ENCODE peak calls at places on chromosomes 5 and 9, in six cellular contexts. N, L, E, J, V and H are unnamed samples.

GRCh38 chr5:4411664-4412063 is 728.5 kb upstream of the ADAMTS16 start:
- DNase-seq in E (no peak), N (no peak), J (no peak), V (no peak), L (no peak), H (no peak)

GRCh38 chr5:79464695-79465332 is 49.1 kb downstream of the HOMER1 start:
- DNase-seq in N (peak), E (no peak), L (peak), J (no peak), V (no peak), H (no peak)

GRCh38 chr5:11214851-11215250 is 453.8 kb upstream of the DAP start:
- DNase-seq in N (no peak), L (no peak), E (no peak), V (no peak), J (no peak), H (no peak)

GRCh38 chr9:4741365-4742031 is 496 bp upstream of the AK3 start:
- DNase-seq in V (no peak), L (peak), J (no peak), E (peak), N (no peak), H (peak)

GRCh38 chr9:91680129-91680528 is 256.5 kb upstream of the NFIL3 start:
- DNase-seq in L (no peak), J (no peak), N (no peak), E (no peak), V (no peak), H (no peak)

GRCh38 chr9:91422832-91423711 is 560 bp downstream of the NFIL3 start:
- DNase-seq in V (no peak), L (peak), J (peak), N (peak), E (peak), H (no peak)

GRCh38 chr5:141515946-141516647 is 27.2 kb downstream of the PCDHGC5 start:
- DNase-seq in L (no peak), E (no peak), N (no peak), V (no peak), J (no peak), H (no peak)

GRCh38 chr9:93080406-93080805 is 15.6 kb upstream of the CARD19 start:
- DNase-seq in J (no peak), N (no peak), V (no peak), L (no peak), E (peak), H (no peak)

GRCh38 chr5:164204338-164204946 is 699.0 kb downstream of the MAT2B start:
- DNase-seq in J (no peak), V (no peak), E (no peak), L (no peak), N (no peak), H (no peak)

GRCh38 chr5:141875795-141876627 is 2.2 kb downstream of the PCDH1 start:
- DNase-seq in V (no peak), E (no peak), L (no peak), J (no peak), N (no peak), H (no peak)

GRCh38 chr5:127805448-127805847 is 102.3 kb downstream of the CCDC192 start:
- DNase-seq in L (no peak), E (no peak), N (no peak), V (no peak), J (no peak), H (no peak)

GRCh38 chr5:160742446-160742845 is 109.6 kb downstream of the ATP10B start:
- DNase-seq in J (no peak), E (no peak), V (no peak), L (no peak), N (no peak), H (no peak)

GRCh38 chr9:18061332-18061731 is 412.6 kb upstream of the ADAMTSL1 start:
- DNase-seq in L (no peak), N (no peak), E (no peak), J (no peak), V (no peak), H (no peak)

GRCh38 chr9:4305065-4305481 is 5.2 kb upstream of the GLIS3 start:
- DNase-seq in J (no peak), L (no peak), N (no peak), E (no peak), V (no peak), H (no peak)

GRCh38 chr9:23551929-23552707 is 273.9 kb downstream of the ELAVL2 start:
- DNase-seq in J (no peak), E (no peak), L (no peak), V (no peak), N (no peak), H (no peak)

GRCh38 chr9:2725929-2726328 is 8.6 kb downstream of the KCNV2 start:
- DNase-seq in N (no peak), V (no peak), E (no peak), J (no peak), L (no peak), H (no peak)

GRCh38 chr9:123933401-123933800 is 3.5 kb upstream of the DENND1A start:
- DNase-seq in N (peak), E (no peak), L (no peak), J (no peak), V (no peak), H (no peak)

GRCh38 chr5:127097288-127097687 is 24.0 kb upstream of the C5orf63 start:
- DNase-seq in J (no peak), N (no peak), E (no peak), L (no peak), V (no peak), H (no peak)

GRCh38 chr5:154459015-154459414 is 13.2 kb downstream of the SAP30L start:
- DNase-seq in J (no peak), N (no peak), E (no peak), L (no peak), V (no peak), H (no peak)

GRCh38 chr5:147882586-147883313 is 4.2 kb downstream of the SCGB3A2 start:
- DNase-seq in J (no peak), E (no peak), N (no peak), V (no peak), L (peak), H (no peak)

GRCh38 chr5:23675456-23675855 is 168.0 kb downstream of the PRDM9 start:
- DNase-seq in L (no peak), J (no peak), N (no peak), V (no peak), E (no peak), H (no peak)

GRCh38 chr5:98586581-98586980 is 186.9 kb upstream of the RGMB start:
- DNase-seq in J (no peak), E (no peak), N (no peak), L (no peak), V (no peak), H (no peak)